ENCODE peak calls at places on chromosomes 6 and 20, in eight cellular contexts. V is endodermal cell, D is HepG2, J is Peyer's patch, W is cardiac muscle cell, T is suprapubic skin, R is astrocyte, C is heart right ventricle. N is an unnamed sample.

GRCh38 chr20:32494498-32495216 is 90.5 kb downstream of the NOL4L start:
- DNase-seq in T (no peak), W (peak; percentile 75), J (no peak), C (no peak), D (no peak), R (no peak), V (no peak), N (peak; percentile 69)

GRCh38 chr6:84027340-84028183 is 6.0 kb upstream of the MRAP2 start:
- DNase-seq in D (no peak), J (no peak), C (no peak), R (peak; percentile 65), W (peak; percentile 30), V (no peak), T (no peak), N (peak; percentile 74)

GRCh38 chr6:22399693-22400092 is 102.9 kb upstream of the PRL start:
- DNase-seq in D (no peak), J (no peak), V (no peak), T (no peak), C (no peak), W (no peak), R (peak; percentile 54), N (no peak)

GRCh38 chr20:45732199-45732598 is 10.1 kb downstream of the SPINT4 start:
- DNase-seq in D (no peak), R (no peak), T (no peak), C (no peak), J (no peak), W (no peak), V (no peak), N (no peak)

GRCh38 chr20:25685276-25686080 is 11.2 kb downstream of the ZNF337 start:
- DNase-seq in D (no peak), J (no peak), R (no peak), C (no peak), T (no peak), V (peak; percentile 65), W (no peak), N (no peak)

GRCh38 chr6:98581725-98582124 is 252.6 kb upstream of the POU3F2 start:
- DNase-seq in D (no peak), R (peak; percentile 71), V (no peak), W (no peak), J (no peak), T (no peak), C (no peak), N (no peak)

GRCh38 chr6:68069921-68070709 is 565.0 kb upstream of the ADGRB3 start:
- DNase-seq in W (no peak), D (no peak), T (no peak), R (no peak), C (no peak), V (peak; percentile 74), J (no peak), N (no peak)

GRCh38 chr6:13485923-13486557 is 1.4 kb downstream of the GFOD1 start:
- DNase-seq in R (peak; percentile 30), D (peak; percentile 43), W (peak; percentile 50), T (no peak), J (peak; percentile 45), V (peak; percentile 75), C (peak; percentile 42), N (no peak)

GRCh38 chr6:80145921-80146320 is 39.5 kb downstream of the BCKDHB start:
- DNase-seq in J (no peak), D (no peak), V (no peak), T (no peak), C (no peak), W (no peak), R (no peak), N (no peak)

DNA sequence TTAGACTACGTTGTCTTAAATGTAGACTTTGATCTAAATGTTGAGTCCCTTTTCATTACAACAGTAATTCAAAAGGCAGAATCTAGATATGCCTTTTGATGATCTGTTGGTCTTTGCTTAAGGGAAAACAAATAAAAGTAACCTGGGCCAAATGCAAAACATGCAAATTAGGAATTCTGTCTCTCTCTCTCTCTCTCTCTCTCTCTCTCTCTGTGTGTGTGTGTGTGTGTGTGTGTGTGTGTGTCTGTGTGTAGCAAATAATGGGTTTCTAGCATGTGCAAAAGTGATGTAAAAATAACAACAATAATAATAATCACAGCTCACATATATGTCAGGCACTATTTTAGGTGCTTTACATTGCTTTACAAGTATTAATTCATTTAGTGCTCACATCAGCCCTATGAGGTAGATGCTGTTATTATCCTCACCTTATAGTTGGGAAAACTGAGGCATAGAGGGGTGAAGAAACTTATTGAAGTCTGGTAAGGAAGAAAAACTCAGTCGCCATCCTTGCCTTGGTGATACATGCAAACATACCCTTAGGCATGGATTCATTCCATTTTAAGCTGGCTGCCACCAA is 160.3 kb upstream of the ZNF217 start:
- DNase-seq in C (no peak), J (no peak), V (no peak), R (no peak), T (no peak), W (no peak), D (peak; percentile 65), N (no peak)
- H3K4me1 ChIP-seq in C (peaks cover 8% of the 10 kb centered on the region), J (peaks cover 29% of the 10 kb centered on the region), V (peaks cover 3% of the 10 kb centered on the region), R (peaks cover 29% of the 10 kb centered on the region), T (peaks cover 45% of the 10 kb centered on the region), W (no peaks in the 10 kb centered on the region), D (peaks cover 57% of the 10 kb centered on the region), N (peaks cover 47% of the 10 kb centered on the region)

GRCh38 chr20:40251284-40251932 is 437.6 kb downstream of the MAFB start:
- DNase-seq in T (no peak), C (no peak), R (no peak), V (peak; percentile 88), D (peak; percentile 70), W (peak; percentile 27), J (no peak), N (no peak)
- TF ChIP-seq CTCF in T (no peak), C (peak; percentile 26), R (peak; percentile 32), V (peak; percentile 80), D (peak; percentile 87), W (peak; percentile 52), J (peak; percentile 19), N (peak; percentile 94)

DNA sequence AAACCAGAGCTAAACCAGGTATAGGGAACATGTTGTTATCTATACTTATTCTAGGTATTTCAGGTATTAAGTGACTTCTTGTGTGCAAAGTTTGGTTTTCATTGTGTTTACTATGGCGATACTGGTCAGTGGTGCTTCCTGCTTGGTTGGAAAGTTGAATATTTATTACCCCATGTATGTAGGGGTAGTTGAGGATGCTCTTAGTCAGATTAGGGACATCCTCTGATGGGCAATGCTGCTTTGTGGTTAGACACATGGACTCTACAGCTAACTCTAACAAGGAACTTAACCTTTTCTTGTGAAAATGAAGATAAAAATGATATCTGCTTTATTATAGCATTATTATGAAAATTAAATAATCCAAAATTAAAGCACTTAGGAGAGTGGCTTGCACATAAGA is 44.1 kb upstream of the ENPP1 start:
- DNase-seq in W (no peak), J (no peak), C (no peak), T (no peak), R (no peak), V (no peak), D (no peak), N (no peak)
- H3K4me1 ChIP-seq in W (peaks cover 5% of the 10 kb centered on the region), J (no peaks in the 10 kb centered on the region), C (no peaks in the 10 kb centered on the region), T (no peaks in the 10 kb centered on the region), R (peaks cover 19% of the 10 kb centered on the region), V (peaks cover 11% of the 10 kb centered on the region), D (peaks cover 75% of the 10 kb centered on the region), N (no peaks in the 10 kb centered on the region)

DNA sequence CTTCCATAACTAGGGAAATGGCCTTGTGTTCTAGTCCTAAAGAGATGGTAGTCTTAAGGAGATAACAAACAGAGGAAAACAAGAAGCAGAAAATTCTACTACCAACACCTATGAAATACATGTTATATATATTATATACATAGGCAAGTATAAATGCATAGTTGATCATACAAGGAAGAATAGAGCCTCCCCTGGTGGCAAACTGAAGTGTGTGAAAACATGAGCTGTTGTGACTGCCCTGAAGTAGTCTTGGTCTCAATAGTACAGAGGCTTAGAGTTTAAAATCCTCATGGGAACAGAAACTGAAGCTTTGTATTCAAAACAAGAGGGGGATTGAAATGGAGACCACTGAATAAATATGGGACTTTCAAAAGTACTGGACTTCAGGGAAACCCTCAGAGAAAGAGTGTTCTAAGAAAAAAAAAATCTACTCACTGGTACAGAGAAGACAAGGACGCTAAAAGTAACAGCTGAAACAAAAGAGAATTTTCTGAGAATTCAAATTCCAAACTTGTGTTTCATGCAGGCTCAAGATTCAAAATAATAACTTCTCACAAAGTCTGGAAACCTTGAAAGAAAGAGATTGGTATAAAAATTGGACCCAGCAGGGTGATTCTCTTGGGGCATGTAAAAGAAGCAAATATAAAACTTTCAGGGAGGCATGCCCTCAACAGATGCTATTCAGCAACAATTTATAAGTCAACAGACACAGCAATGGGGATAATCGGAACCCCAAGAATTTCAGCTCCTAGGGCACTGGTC is 59.7 kb upstream of the SAMD3 start:
- DNase-seq in V (no peak), J (no peak), R (peak; percentile 8), D (peak; percentile 9), C (no peak), W (peak; percentile 44), T (no peak), N (no peak)
- TF ChIP-seq CTCF in V (peak; percentile 74), J (peak; percentile 5), R (peak; percentile 33), D (no peak), C (no peak), W (peak; percentile 55), T (no peak), N (peak; percentile 48)

DNA sequence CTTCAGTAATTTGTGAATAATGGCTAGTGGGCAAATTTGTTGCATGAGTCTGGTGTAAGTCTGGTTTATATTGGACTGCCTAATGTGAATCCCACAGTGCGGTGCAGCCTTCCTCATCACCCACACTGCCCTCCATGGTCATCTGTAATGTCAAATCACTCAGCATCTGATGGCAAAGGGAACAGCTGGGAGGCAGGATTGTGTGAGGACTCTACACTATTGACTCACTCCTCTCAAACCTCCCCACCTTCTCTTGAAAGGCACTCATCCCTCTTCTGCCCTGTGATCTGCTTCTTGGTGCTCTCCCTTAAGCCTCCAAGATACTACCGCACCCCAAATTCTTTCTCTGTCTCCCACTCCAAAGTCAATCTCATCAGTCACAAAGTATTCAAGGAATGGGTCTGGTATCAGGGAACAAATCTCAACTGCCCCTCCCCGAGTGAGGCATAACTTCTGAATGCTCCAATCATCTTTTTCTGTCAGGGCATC is 146.0 kb upstream of the BEND6 start:
- DNase-seq in T (no peak), J (no peak), D (no peak), C (no peak), R (peak; percentile 86), W (no peak), V (no peak), N (no peak)
- H3K4me1 ChIP-seq in T (no peaks in the 10 kb centered on the region), J (no peaks in the 10 kb centered on the region), D (peaks cover under 1% of the 10 kb centered on the region), C (peaks cover 4% of the 10 kb centered on the region), R (peaks cover 45% of the 10 kb centered on the region), W (peaks cover 15% of the 10 kb centered on the region), V (no peaks in the 10 kb centered on the region), N (peaks cover 56% of the 10 kb centered on the region)

GRCh38 chr6:170505306-170505705 is 47.8 kb downstream of the PSMB1 start:
- DNase-seq in C (peak; percentile 29), R (no peak), J (no peak), D (no peak), T (no peak), V (no peak), W (no peak), N (no peak)
- TF ChIP-seq CTCF in C (no peak), R (no peak), J (no peak), D (no peak), T (no peak), V (no peak), W (no peak), N (no peak)